ENCODE peak calls at places on chromosome 2, in ten cellular contexts. One of them, this sample, is unnamed. For H3K9me3, the result is how much of the 10 kb centered on the place peaks cover.

GRCh38 chr2:112636605-112637288 is 9.0 kb upstream of the SLC20A1 start:
- DNase-seq in esophagus squamous epithelium: no peak
- DNase-seq in transverse colon: peak
- DNase-seq in CD8-positive, alpha-beta T cell: no peak
- DNase-seq in tibial artery: no peak
- DNase-seq in ascending aorta: no peak
- DNase-seq in GM23248: no peak
- DNase-seq in mesenchymal stem cell: no peak
- DNase-seq in gastrocnemius medialis: no peak
- DNase-seq in CD4-positive, alpha-beta memory T cell: no peak
- DNase-seq in this sample: no peak

GRCh38 chr2:27566628-27567027 is 16.2 kb upstream of the ZNF512 start:
- DNase-seq in esophagus squamous epithelium: no peak
- DNase-seq in transverse colon: no peak
- DNase-seq in CD8-positive, alpha-beta T cell: no peak
- DNase-seq in tibial artery: no peak
- DNase-seq in ascending aorta: no peak
- DNase-seq in GM23248: peak
- DNase-seq in mesenchymal stem cell: no peak
- DNase-seq in gastrocnemius medialis: no peak
- DNase-seq in CD4-positive, alpha-beta memory T cell: no peak
- DNase-seq in this sample: no peak

GRCh38 chr2:152560163-152560562 is 157.1 kb downstream of the PRPF40A start:
- DNase-seq in esophagus squamous epithelium: no peak
- DNase-seq in transverse colon: no peak
- DNase-seq in CD8-positive, alpha-beta T cell: no peak
- DNase-seq in tibial artery: no peak
- DNase-seq in ascending aorta: no peak
- DNase-seq in GM23248: peak
- DNase-seq in mesenchymal stem cell: no peak
- DNase-seq in gastrocnemius medialis: no peak
- DNase-seq in CD4-positive, alpha-beta memory T cell: no peak
- DNase-seq in this sample: no peak

GRCh38 chr2:121992700-121993099 is 237.2 kb downstream of the TSN start:
- DNase-seq in esophagus squamous epithelium: no peak
- DNase-seq in transverse colon: no peak
- DNase-seq in CD8-positive, alpha-beta T cell: no peak
- DNase-seq in tibial artery: no peak
- DNase-seq in ascending aorta: no peak
- DNase-seq in GM23248: no peak
- DNase-seq in mesenchymal stem cell: no peak
- DNase-seq in gastrocnemius medialis: no peak
- DNase-seq in CD4-positive, alpha-beta memory T cell: no peak
- DNase-seq in this sample: no peak

GRCh38 chr2:200411831-200412230 is 98.0 kb downstream of the KCTD18 start:
- DNase-seq in esophagus squamous epithelium: no peak
- DNase-seq in transverse colon: no peak
- DNase-seq in CD8-positive, alpha-beta T cell: no peak
- DNase-seq in tibial artery: no peak
- DNase-seq in ascending aorta: no peak
- DNase-seq in GM23248: peak
- DNase-seq in mesenchymal stem cell: peak
- DNase-seq in gastrocnemius medialis: no peak
- DNase-seq in CD4-positive, alpha-beta memory T cell: no peak
- DNase-seq in this sample: no peak

GRCh38 chr2:172038604-172039003 is 38.9 kb downstream of the METAP1D start:
- DNase-seq in esophagus squamous epithelium: no peak
- DNase-seq in transverse colon: no peak
- DNase-seq in CD8-positive, alpha-beta T cell: no peak
- DNase-seq in tibial artery: no peak
- DNase-seq in ascending aorta: no peak
- DNase-seq in GM23248: peak
- DNase-seq in mesenchymal stem cell: peak
- DNase-seq in gastrocnemius medialis: no peak
- DNase-seq in CD4-positive, alpha-beta memory T cell: no peak
- DNase-seq in this sample: no peak

GRCh38 chr2:61117534-61117933 is 44.5 kb upstream of the C2orf74 start:
- DNase-seq in esophagus squamous epithelium: no peak
- DNase-seq in transverse colon: no peak
- DNase-seq in CD8-positive, alpha-beta T cell: no peak
- DNase-seq in tibial artery: no peak
- DNase-seq in ascending aorta: no peak
- DNase-seq in GM23248: peak
- DNase-seq in mesenchymal stem cell: no peak
- DNase-seq in gastrocnemius medialis: no peak
- DNase-seq in CD4-positive, alpha-beta memory T cell: no peak
- DNase-seq in this sample: no peak

GRCh38 chr2:153786016-153786415 is 85.7 kb upstream of the GALNT13 start:
- DNase-seq in esophagus squamous epithelium: no peak
- DNase-seq in transverse colon: no peak
- DNase-seq in CD8-positive, alpha-beta T cell: no peak
- DNase-seq in tibial artery: no peak
- DNase-seq in ascending aorta: no peak
- DNase-seq in GM23248: no peak
- DNase-seq in mesenchymal stem cell: no peak
- DNase-seq in gastrocnemius medialis: no peak
- DNase-seq in CD4-positive, alpha-beta memory T cell: no peak
- DNase-seq in this sample: no peak

GRCh38 chr2:10940607-10941006 is 28.9 kb downstream of the KCNF1 start:
- DNase-seq in esophagus squamous epithelium: no peak
- DNase-seq in transverse colon: no peak
- DNase-seq in CD8-positive, alpha-beta T cell: no peak
- DNase-seq in tibial artery: no peak
- DNase-seq in ascending aorta: no peak
- DNase-seq in GM23248: no peak
- DNase-seq in mesenchymal stem cell: no peak
- DNase-seq in gastrocnemius medialis: peak
- DNase-seq in CD4-positive, alpha-beta memory T cell: no peak
- DNase-seq in this sample: no peak

GRCh38 chr2:109638807-109639206 is 24.6 kb downstream of the SOWAHC start:
- DNase-seq in esophagus squamous epithelium: no peak
- DNase-seq in transverse colon: no peak
- DNase-seq in CD8-positive, alpha-beta T cell: no peak
- DNase-seq in tibial artery: no peak
- DNase-seq in ascending aorta: no peak
- DNase-seq in GM23248: peak
- DNase-seq in mesenchymal stem cell: no peak
- DNase-seq in gastrocnemius medialis: no peak
- DNase-seq in CD4-positive, alpha-beta memory T cell: no peak
- DNase-seq in this sample: no peak

GRCh38 chr2:65835106-65835505 is 402.7 kb upstream of the SPRED2 start:
- DNase-seq in esophagus squamous epithelium: no peak
- DNase-seq in transverse colon: no peak
- DNase-seq in CD8-positive, alpha-beta T cell: no peak
- DNase-seq in tibial artery: no peak
- DNase-seq in ascending aorta: no peak
- DNase-seq in GM23248: no peak
- DNase-seq in mesenchymal stem cell: no peak
- DNase-seq in gastrocnemius medialis: no peak
- DNase-seq in CD4-positive, alpha-beta memory T cell: no peak
- DNase-seq in this sample: no peak

GRCh38 chr2:104656496-104657310 is 197.2 kb upstream of the POU3F3 start:
- DNase-seq in esophagus squamous epithelium: no peak
- DNase-seq in transverse colon: no peak
- DNase-seq in CD8-positive, alpha-beta T cell: no peak
- DNase-seq in tibial artery: no peak
- DNase-seq in ascending aorta: no peak
- DNase-seq in GM23248: no peak
- DNase-seq in mesenchymal stem cell: no peak
- DNase-seq in gastrocnemius medialis: no peak
- DNase-seq in CD4-positive, alpha-beta memory T cell: no peak
- DNase-seq in this sample: peak

DNA sequence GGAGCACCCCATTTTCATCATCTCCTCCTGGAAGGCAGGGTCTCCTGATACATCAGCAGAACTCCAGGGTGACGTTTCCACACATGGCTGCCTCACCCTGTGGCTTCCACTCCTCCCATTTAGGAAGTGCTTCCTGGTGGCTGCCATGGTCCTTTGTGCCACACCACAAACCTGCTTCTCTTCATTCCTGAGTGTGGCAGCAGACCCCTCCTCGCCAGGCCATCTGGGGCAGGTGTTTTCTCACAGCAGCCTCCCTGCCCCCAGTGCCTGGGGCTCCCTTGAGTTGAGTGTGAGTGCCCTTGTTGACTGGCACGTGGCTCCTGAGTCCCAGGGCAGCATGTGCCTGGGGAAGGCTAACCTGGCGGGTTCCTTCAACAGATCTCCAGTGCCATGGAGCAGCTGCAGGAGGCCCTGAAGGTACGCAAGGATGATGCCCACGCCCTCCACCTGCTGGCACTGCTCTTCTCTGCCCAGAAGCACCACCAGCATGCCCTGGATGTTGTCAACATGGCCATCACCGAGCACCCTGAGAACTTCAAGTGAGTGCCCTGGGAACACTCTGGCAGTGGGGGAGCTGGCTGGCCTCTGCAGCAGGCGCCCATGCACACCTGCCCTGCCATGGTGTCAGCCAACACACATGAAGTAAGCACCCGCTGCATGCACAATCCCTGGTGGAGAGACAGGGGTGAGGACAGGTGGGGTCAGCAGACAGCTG is 113.4 kb upstream of the MCFD2 start:
- DNase-seq in esophagus squamous epithelium: no peak
- DNase-seq in transverse colon: no peak
- DNase-seq in CD8-positive, alpha-beta T cell: no peak
- DNase-seq in tibial artery: no peak
- DNase-seq in ascending aorta: no peak
- DNase-seq in GM23248: no peak
- DNase-seq in mesenchymal stem cell: no peak
- DNase-seq in gastrocnemius medialis: no peak
- DNase-seq in CD4-positive, alpha-beta memory T cell: no peak
- DNase-seq in this sample: no peak
- H3K4me3 ChIP-seq in esophagus squamous epithelium: no peak
- H3K4me3 ChIP-seq in transverse colon: no peak
- H3K4me3 ChIP-seq in CD8-positive, alpha-beta T cell: no peak
- H3K4me3 ChIP-seq in tibial artery: no peak
- H3K4me3 ChIP-seq in ascending aorta: no peak
- H3K4me3 ChIP-seq in GM23248: no peak
- H3K4me3 ChIP-seq in mesenchymal stem cell: no peak
- H3K4me3 ChIP-seq in gastrocnemius medialis: no peak
- H3K4me3 ChIP-seq in CD4-positive, alpha-beta memory T cell: no peak
- H3K4me3 ChIP-seq in this sample: no peak

GRCh38 chr2:52697690-52698089 is 1069.9 kb upstream of the CHAC2 start:
- DNase-seq in esophagus squamous epithelium: no peak
- DNase-seq in transverse colon: no peak
- DNase-seq in CD8-positive, alpha-beta T cell: no peak
- DNase-seq in tibial artery: no peak
- DNase-seq in ascending aorta: no peak
- DNase-seq in GM23248: no peak
- DNase-seq in mesenchymal stem cell: no peak
- DNase-seq in gastrocnemius medialis: no peak
- DNase-seq in CD4-positive, alpha-beta memory T cell: no peak
- DNase-seq in this sample: no peak

DNA sequence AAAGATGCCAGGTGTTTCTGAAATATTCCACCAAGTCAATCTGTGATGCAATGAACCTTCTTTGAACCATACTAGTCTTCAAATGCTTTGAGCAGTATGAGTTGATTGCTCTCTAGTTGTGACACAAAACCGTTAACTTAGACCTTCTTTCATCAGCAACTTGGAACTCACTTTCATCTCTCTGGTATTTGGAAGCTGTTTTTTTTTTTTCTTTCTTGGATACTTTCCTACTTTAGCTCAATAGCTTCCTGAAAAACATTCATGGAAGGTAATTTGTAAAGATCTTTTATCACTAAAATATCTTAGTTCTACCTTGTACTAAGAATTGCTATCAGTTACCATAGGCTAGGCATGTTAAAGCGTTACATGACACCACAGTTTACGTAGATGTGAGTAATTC is 1071.9 kb upstream of the CHAC2 start:
- DNase-seq in esophagus squamous epithelium: no peak
- DNase-seq in transverse colon: no peak
- DNase-seq in CD8-positive, alpha-beta T cell: no peak
- DNase-seq in tibial artery: no peak
- DNase-seq in ascending aorta: no peak
- DNase-seq in GM23248: no peak
- DNase-seq in mesenchymal stem cell: no peak
- DNase-seq in gastrocnemius medialis: no peak
- DNase-seq in CD4-positive, alpha-beta memory T cell: no peak
- DNase-seq in this sample: no peak
- H3K9me3 ChIP-seq in esophagus squamous epithelium: under half
- H3K9me3 ChIP-seq in transverse colon: under half
- H3K9me3 ChIP-seq in CD8-positive, alpha-beta T cell: under half
- H3K9me3 ChIP-seq in tibial artery: under half
- H3K9me3 ChIP-seq in ascending aorta: under half
- H3K9me3 ChIP-seq in GM23248: under half
- H3K9me3 ChIP-seq in mesenchymal stem cell: under half
- H3K9me3 ChIP-seq in gastrocnemius medialis: under half
- H3K9me3 ChIP-seq in CD4-positive, alpha-beta memory T cell: under half
- H3K9me3 ChIP-seq in this sample: under half

GRCh38 chr2:3595409-3595808 is 497 bp downstream of the COLEC11 start:
- DNase-seq in esophagus squamous epithelium: no peak
- DNase-seq in transverse colon: no peak
- DNase-seq in CD8-positive, alpha-beta T cell: no peak
- DNase-seq in tibial artery: no peak
- DNase-seq in ascending aorta: no peak
- DNase-seq in GM23248: no peak
- DNase-seq in mesenchymal stem cell: no peak
- DNase-seq in gastrocnemius medialis: no peak
- DNase-seq in CD4-positive, alpha-beta memory T cell: no peak
- DNase-seq in this sample: no peak

GRCh38 chr2:3596891-3597290 is 2.0 kb downstream of the COLEC11 start:
- DNase-seq in esophagus squamous epithelium: no peak
- DNase-seq in transverse colon: no peak
- DNase-seq in CD8-positive, alpha-beta T cell: no peak
- DNase-seq in tibial artery: no peak
- DNase-seq in ascending aorta: no peak
- DNase-seq in GM23248: no peak
- DNase-seq in mesenchymal stem cell: peak
- DNase-seq in gastrocnemius medialis: no peak
- DNase-seq in CD4-positive, alpha-beta memory T cell: no peak
- DNase-seq in this sample: no peak

GRCh38 chr2:3597567-3597966 is 2.7 kb downstream of the COLEC11 start:
- DNase-seq in esophagus squamous epithelium: no peak
- DNase-seq in transverse colon: no peak
- DNase-seq in CD8-positive, alpha-beta T cell: no peak
- DNase-seq in tibial artery: no peak
- DNase-seq in ascending aorta: no peak
- DNase-seq in GM23248: no peak
- DNase-seq in mesenchymal stem cell: no peak
- DNase-seq in gastrocnemius medialis: no peak
- DNase-seq in CD4-positive, alpha-beta memory T cell: no peak
- DNase-seq in this sample: no peak

GRCh38 chr2:3594493-3595281 is at the start of gene COLEC11:
- DNase-seq in esophagus squamous epithelium: no peak
- DNase-seq in transverse colon: no peak
- DNase-seq in CD8-positive, alpha-beta T cell: no peak
- DNase-seq in tibial artery: no peak
- DNase-seq in ascending aorta: no peak
- DNase-seq in GM23248: no peak
- DNase-seq in mesenchymal stem cell: peak
- DNase-seq in gastrocnemius medialis: no peak
- DNase-seq in CD4-positive, alpha-beta memory T cell: no peak
- DNase-seq in this sample: peak

GRCh38 chr2:3595985-3596384 is 1.1 kb downstream of the COLEC11 start:
- DNase-seq in esophagus squamous epithelium: no peak
- DNase-seq in transverse colon: no peak
- DNase-seq in CD8-positive, alpha-beta T cell: no peak
- DNase-seq in tibial artery: no peak
- DNase-seq in ascending aorta: no peak
- DNase-seq in GM23248: no peak
- DNase-seq in mesenchymal stem cell: peak
- DNase-seq in gastrocnemius medialis: no peak
- DNase-seq in CD4-positive, alpha-beta memory T cell: no peak
- DNase-seq in this sample: peak
- H3K4me3 ChIP-seq in esophagus squamous epithelium: no peak
- H3K4me3 ChIP-seq in transverse colon: no peak
- H3K4me3 ChIP-seq in CD8-positive, alpha-beta T cell: no peak
- H3K4me3 ChIP-seq in tibial artery: no peak
- H3K4me3 ChIP-seq in ascending aorta: no peak
- H3K4me3 ChIP-seq in GM23248: no peak
- H3K4me3 ChIP-seq in mesenchymal stem cell: no peak
- H3K4me3 ChIP-seq in gastrocnemius medialis: no peak
- H3K4me3 ChIP-seq in CD4-positive, alpha-beta memory T cell: no peak
- H3K4me3 ChIP-seq in this sample: no peak

GRCh38 chr2:102803041-102803896 is 41.4 kb downstream of the TMEM182 start:
- DNase-seq in esophagus squamous epithelium: no peak
- DNase-seq in transverse colon: no peak
- DNase-seq in CD8-positive, alpha-beta T cell: no peak
- DNase-seq in tibial artery: no peak
- DNase-seq in ascending aorta: no peak
- DNase-seq in GM23248: no peak
- DNase-seq in mesenchymal stem cell: no peak
- DNase-seq in gastrocnemius medialis: no peak
- DNase-seq in CD4-positive, alpha-beta memory T cell: peak
- DNase-seq in this sample: no peak
- H3K9me3 ChIP-seq in esophagus squamous epithelium: under half
- H3K9me3 ChIP-seq in transverse colon: under half
- H3K9me3 ChIP-seq in CD8-positive, alpha-beta T cell: under half
- H3K9me3 ChIP-seq in tibial artery: under half
- H3K9me3 ChIP-seq in ascending aorta: under half
- H3K9me3 ChIP-seq in GM23248: under half
- H3K9me3 ChIP-seq in mesenchymal stem cell: under half
- H3K9me3 ChIP-seq in gastrocnemius medialis: under half
- H3K9me3 ChIP-seq in CD4-positive, alpha-beta memory T cell: under half
- H3K9me3 ChIP-seq in this sample: under half